ENCODE peak calls at places on chromosome 15, in ten cellular contexts. X is AG08395; L is amniotic stem cell; I is stimulated activated CD4-positive, alpha-beta T cell treated with anti-CD3 and anti-CD28 coated beads, TNF-alpha, amount 100 ng/mL, for 24 hours; W is T-helper 1 cell; C is progenitor cell of endocrine pancreas; P is NCI-H510A treated with DMSO at 0.1 percent for 48 hours; Q is AG09319; D is NCI-H1092 treated with DMSO at 0.1 percent for 48 hours; A is NCI-H2029 treated with DMSO at 0.1 percent for 48 hours. J is an unnamed sample.

GRCh38 chr15:25437751-25438600 is 848 bp downstream of the UBE3A start:
- DNase-seq in X (peak), L (peak), I (peak), W (peak), C (peak), P (peak), Q (no peak), D (peak), A (no peak), J (peak)

GRCh38 chr15:34837246-34838016 is 42.1 kb upstream of the ACTC1 start:
- DNase-seq in X (peak), L (peak), I (no peak), W (no peak), C (no peak), P (peak), Q (peak), D (no peak), A (no peak), J (peak)

GRCh38 chr15:55499158-55499557 is 8.9 kb downstream of the DNAAF4 start:
- DNase-seq in X (no peak), L (no peak), I (no peak), W (no peak), C (no peak), P (no peak), Q (no peak), D (no peak), A (no peak), J (no peak)

GRCh38 chr15:53910852-53911251 is 67.4 kb upstream of the UNC13C start:
- DNase-seq in X (no peak), L (no peak), I (no peak), W (no peak), C (no peak), P (no peak), Q (no peak), D (no peak), A (no peak), J (no peak)

GRCh38 chr15:75171408-75171807 is 30.3 kb upstream of the C15orf39 start:
- DNase-seq in X (peak), L (no peak), I (no peak), W (peak), C (no peak), P (no peak), Q (no peak), D (no peak), A (no peak), J (peak)

GRCh38 chr15:66777596-66778313 is 75.7 kb downstream of the SMAD6 start:
- DNase-seq in X (no peak), L (no peak), I (no peak), W (no peak), C (no peak), P (no peak), Q (no peak), D (no peak), A (no peak), J (no peak)

GRCh38 chr15:39193611-39194010 is 387.3 kb upstream of the THBS1 start:
- DNase-seq in X (no peak), L (no peak), I (no peak), W (no peak), C (no peak), P (no peak), Q (no peak), D (no peak), A (no peak), J (peak)

GRCh38 chr15:39140060-39140604 is 440.7 kb upstream of the THBS1 start:
- DNase-seq in X (peak), L (peak), I (no peak), W (peak), C (no peak), P (no peak), Q (peak), D (no peak), A (no peak), J (peak)

GRCh38 chr15:80309769-80310384 is 57.9 kb upstream of the CTXND1 start:
- DNase-seq in X (peak), L (no peak), I (no peak), W (no peak), C (no peak), P (peak), Q (peak), D (no peak), A (no peak), J (peak)

GRCh38 chr15:57133127-57133968 is 214.9 kb downstream of the TCF12 start:
- DNase-seq in X (no peak), L (no peak), I (no peak), W (peak), C (peak), P (peak), Q (no peak), D (peak), A (no peak), J (no peak)

GRCh38 chr15:75842722-75843617 is at the start of gene UBE2Q2:
- DNase-seq in X (peak), L (peak), I (peak), W (peak), C (peak), P (peak), Q (peak), D (peak), A (no peak), J (peak)

GRCh38 chr15:57500256-57500655 is 91.4 kb upstream of the MYZAP start:
- DNase-seq in X (no peak), L (no peak), I (no peak), W (no peak), C (no peak), P (no peak), Q (no peak), D (no peak), A (no peak), J (no peak)

GRCh38 chr15:66496951-66497501 is 536 bp downstream of the SNAPC5 start:
- DNase-seq in X (no peak), L (no peak), I (no peak), W (no peak), C (no peak), P (peak), Q (no peak), D (no peak), A (no peak), J (no peak)

GRCh38 chr15:32794973-32795372 is 77.2 kb downstream of the GREM1 start:
- DNase-seq in X (no peak), L (no peak), I (no peak), W (no peak), C (no peak), P (no peak), Q (no peak), D (no peak), A (no peak), J (no peak)

GRCh38 chr15:74422723-74423442 is 10.9 kb downstream of the SEMA7A start:
- DNase-seq in X (peak), L (peak), I (no peak), W (no peak), C (no peak), P (no peak), Q (peak), D (no peak), A (no peak), J (peak)

J was measured in MG63.